ENCODE peak calls at places on chromosome 9, in ten cellular contexts. B, H, V, F, O, S, N, I, U and Y are unnamed samples.

GRCh38 chr9:93807166-93808013 is 147.8 kb downstream of the BARX1 start:
- DNase-seq in N (no peak), O (no peak), H (no peak), I (no peak), U (no peak), F (no peak), V (no peak), B (no peak), S (no peak), Y (no peak)

GRCh38 chr9:129010267-129010975 is 17.7 kb downstream of the SH3GLB2 start:
- DNase-seq in V (no peak), F (no peak), B (no peak), I (no peak), H (no peak), O (no peak), N (no peak), S (no peak), U (no peak), Y (no peak)

GRCh38 chr9:130539473-130540223 is 39.7 kb upstream of the FUBP3 start:
- DNase-seq in F (no peak), H (peak), O (no peak), U (no peak), B (no peak), S (peak), N (peak), V (no peak), I (no peak), Y (no peak)

GRCh38 chr9:36292641-36293040 is 34.4 kb upstream of the GNE start:
- DNase-seq in U (no peak), I (no peak), F (peak), O (no peak), N (no peak), V (no peak), H (no peak), S (no peak), B (no peak), Y (no peak)

GRCh38 chr9:5499889-5500398 is 10.4 kb upstream of the PDCD1LG2 start:
- DNase-seq in S (peak), O (no peak), F (no peak), U (no peak), B (peak), I (no peak), N (no peak), H (no peak), V (no peak), Y (no peak)

GRCh38 chr9:21873540-21874221 is 71.2 kb downstream of the MTAP start:
- DNase-seq in O (no peak), N (no peak), F (no peak), H (no peak), I (no peak), S (peak), B (no peak), U (no peak), V (no peak), Y (no peak)

GRCh38 chr9:133374612-133375115 is 1.2 kb downstream of the SURF4 start:
- DNase-seq in I (no peak), N (no peak), H (no peak), U (no peak), B (no peak), S (peak), F (no peak), V (no peak), O (no peak), Y (peak)

GRCh38 chr9:98924971-98925820 is 18.5 kb upstream of the COL15A1 start:
- DNase-seq in N (no peak), O (no peak), U (no peak), V (no peak), B (no peak), F (no peak), H (no peak), S (no peak), I (no peak), Y (no peak)

DNA sequence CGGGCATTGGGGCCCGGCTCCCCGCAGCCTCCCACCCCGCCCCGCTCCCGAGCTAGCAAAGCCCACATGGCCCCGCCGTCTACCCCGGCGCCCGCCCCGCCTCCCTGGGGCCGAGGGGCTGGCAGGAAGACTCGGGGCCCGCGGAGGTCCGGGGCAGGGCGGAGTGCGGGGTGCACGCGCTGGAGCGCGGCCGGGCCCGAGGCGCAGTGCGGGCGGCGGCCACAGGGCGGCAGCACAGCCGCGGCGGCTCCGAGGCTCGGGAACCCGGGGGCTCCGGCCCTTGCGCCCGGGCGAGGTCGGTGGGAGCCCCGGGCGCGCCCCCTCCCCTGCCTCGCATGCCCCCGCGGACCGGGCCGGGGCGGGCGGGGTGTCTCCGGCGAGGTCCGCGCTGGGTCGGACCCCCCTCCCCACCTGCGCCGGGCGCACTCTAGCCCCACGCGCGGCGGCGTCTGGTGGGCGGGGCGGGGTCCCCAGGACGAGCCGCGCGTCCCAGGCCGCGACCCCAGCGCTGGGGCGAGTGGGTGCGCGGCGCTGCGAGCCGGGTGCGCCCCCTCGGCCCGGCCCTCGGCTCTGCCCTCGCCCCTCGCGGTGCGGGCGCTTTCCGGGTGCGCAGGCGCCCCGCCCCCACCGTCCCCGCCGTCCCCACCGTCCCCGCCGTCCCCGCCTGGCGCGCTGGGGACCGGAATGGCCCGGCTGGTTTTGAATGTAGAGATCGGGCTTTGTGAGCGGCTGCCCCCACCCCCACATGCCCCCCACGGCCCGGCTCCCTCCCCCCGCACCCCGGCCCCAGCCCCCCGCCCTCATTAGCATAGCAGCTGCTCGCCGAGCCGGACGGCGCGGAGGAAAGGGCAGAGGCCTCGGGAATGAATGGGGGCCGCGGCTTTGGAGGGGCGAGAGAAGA is 6.5 kb downstream of the NRARP start:
- DNase-seq in F (peak), V (no peak), N (no peak), B (peak), U (no peak), I (no peak), S (no peak), O (peak), H (peak), Y (peak)
- TF ChIP-seq CTCF in F (peak), V (no peak), N (peak), B (peak), U (peak), I (peak), S (peak), O (peak), H (peak), Y (peak)

DNA sequence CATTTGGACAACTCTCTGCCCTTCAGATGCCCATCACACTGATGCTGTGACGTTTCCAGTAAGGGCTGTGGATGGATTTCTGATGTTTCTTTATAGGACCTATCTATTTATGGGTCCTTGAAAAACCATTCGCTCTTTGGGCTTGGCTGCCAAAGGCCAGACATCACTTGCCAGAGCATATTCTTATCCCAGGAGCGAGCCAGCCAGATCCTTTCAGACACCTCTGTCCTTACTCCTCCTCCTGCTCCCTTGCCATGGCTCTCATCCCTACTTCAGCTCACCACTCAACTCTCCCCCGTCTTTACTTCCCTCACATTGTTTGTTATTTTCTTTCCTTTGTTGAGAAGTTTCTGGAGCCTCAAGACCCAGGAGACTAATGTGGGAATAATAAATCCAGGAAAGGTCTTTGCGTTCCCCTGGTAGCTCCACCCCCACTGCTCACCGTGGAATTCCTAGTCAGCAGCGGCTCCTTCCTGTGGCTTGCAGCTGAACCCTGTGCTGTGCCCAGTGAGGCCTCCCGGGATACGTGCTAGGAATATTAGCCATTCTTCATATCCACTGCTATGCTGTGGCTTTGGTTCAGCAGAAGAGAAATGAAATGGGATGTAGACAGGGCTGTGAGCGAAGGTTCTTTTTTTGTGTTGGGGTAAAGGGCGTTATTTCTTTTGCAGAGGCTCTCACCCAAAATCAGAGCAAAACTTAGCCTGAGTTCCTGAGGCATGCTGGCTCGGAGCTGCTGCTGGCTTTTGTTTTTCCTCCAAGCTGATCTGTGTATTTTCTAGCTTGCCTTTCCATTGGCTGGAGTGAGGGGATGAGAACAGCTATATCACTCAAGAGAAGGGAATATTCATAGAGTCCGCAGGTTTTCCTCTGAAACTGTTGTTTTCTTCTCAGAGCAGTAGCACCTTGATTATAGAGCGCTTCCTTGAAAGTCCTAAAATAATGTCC is 171.1 kb downstream of the SAXO1 start:
- DNase-seq in H (no peak), I (peak), O (no peak), V (no peak), S (peak), U (no peak), F (peak), B (peak), N (peak), Y (no peak)
- TF ChIP-seq CTCF in H (no peak), I (peak), O (no peak), V (no peak), S (no peak), U (no peak), F (no peak), B (no peak), N (peak), Y (no peak)

GRCh38 chr9:127910613-127911205 is 6.1 kb downstream of the ST6GALNAC4 start:
- DNase-seq in B (no peak), U (peak), N (no peak), S (no peak), O (no peak), I (no peak), V (no peak), H (peak), F (peak), Y (no peak)
- TF ChIP-seq CTCF in B (no peak), U (no peak), N (peak), S (no peak), O (peak), I (no peak), V (peak), H (peak), F (peak), Y (peak)

GRCh38 chr9:2600307-2600706 is 21.3 kb upstream of the VLDLR start:
- DNase-seq in H (no peak), N (no peak), O (no peak), U (no peak), B (no peak), V (no peak), S (no peak), I (no peak), F (no peak), Y (no peak)
- TF ChIP-seq CTCF in H (peak), N (no peak), O (no peak), U (peak), B (peak), V (no peak), S (no peak), I (no peak), F (peak), Y (no peak)